ENCODE peak calls at places on chromosomes 2 and 18, in ten cellular contexts. E, Y, L, G, X, W, T, B, O and Z are unnamed samples.

GRCh38 chr2:176130153-176130916 is 830 bp downstream of the HOXD8 start:
- DNase-seq in X (peak; percentile 49), E (no peak), W (no peak), G (peak; percentile 66), T (no peak), B (no peak), Y (no peak), L (no peak), O (peak; percentile 45), Z (no peak)

GRCh38 chr2:128536925-128537620 is 218.4 kb upstream of the HS6ST1 start:
- DNase-seq in G (peak; percentile 97), O (no peak), Y (no peak), T (peak; percentile 70), B (peak; percentile 44), L (no peak), X (peak; percentile 57), E (no peak), W (peak; percentile 43), Z (no peak)

GRCh38 chr2:53740170-53740569 is 27.4 kb upstream of the CHAC2 start:
- DNase-seq in O (no peak), B (peak; percentile 5), W (no peak), E (peak; percentile 6), Y (peak; percentile 46), T (no peak), X (peak; percentile 32), G (peak; percentile 54), L (no peak), Z (no peak)

GRCh38 chr2:109118321-109118720 is 10.7 kb upstream of the SH3RF3 start:
- DNase-seq in B (no peak), Y (no peak), T (no peak), X (no peak), E (no peak), W (no peak), G (no peak), O (no peak), L (no peak), Z (no peak)

GRCh38 chr2:17107875-17108274 is 410.4 kb downstream of the RAD51AP2 start:
- DNase-seq in B (no peak), O (no peak), Y (no peak), T (no peak), W (no peak), L (no peak), E (no peak), X (no peak), G (no peak), Z (no peak)

GRCh38 chr2:65744801-65745200 is 312.4 kb upstream of the SPRED2 start:
- DNase-seq in T (no peak), W (no peak), E (no peak), Y (no peak), L (no peak), G (no peak), X (no peak), O (no peak), B (no peak), Z (no peak)

GRCh38 chr2:198499539-198499938 is 695.1 kb downstream of the PLCL1 start:
- DNase-seq in B (no peak), X (peak; percentile 3), G (peak; percentile 62), L (no peak), T (no peak), Y (peak; percentile 22), W (no peak), O (no peak), E (no peak), Z (no peak)

GRCh38 chr2:235634435-235635152 is 140.8 kb downstream of the AGAP1 start:
- DNase-seq in E (no peak), T (no peak), O (no peak), W (no peak), L (no peak), G (peak; percentile 54), B (no peak), X (no peak), Y (peak; percentile 56), Z (no peak)

GRCh38 chr18:67483237-67483636 is 33.3 kb downstream of the DSEL start:
- DNase-seq in X (no peak), B (no peak), G (no peak), T (no peak), O (no peak), Y (peak; percentile 63), W (no peak), E (no peak), L (no peak), Z (no peak)

GRCh38 chr18:24600076-24600654 is 139.7 kb downstream of the HRH4 start:
- DNase-seq in O (peak; percentile 79), T (peak; percentile 56), Y (peak; percentile 76), B (no peak), L (no peak), X (peak; percentile 50), G (peak; percentile 74), E (peak; percentile 70), W (peak; percentile 40), Z (no peak)

GRCh38 chr18:56509656-56510055 is 128.7 kb downstream of the TXNL1 start:
- DNase-seq in L (no peak), X (no peak), B (no peak), W (no peak), E (no peak), O (no peak), Y (no peak), T (peak; percentile 9), G (no peak), Z (no peak)

GRCh38 chr2:10525573-10526265 is 77.6 kb upstream of the ODC1 start:
- DNase-seq in W (no peak), X (no peak), O (no peak), B (no peak), E (no peak), Y (no peak), T (no peak), G (no peak), L (no peak), Z (no peak)

GRCh38 chr2:126317797-126318431 is 338.0 kb upstream of the GYPC start:
- DNase-seq in X (peak; percentile 34), E (no peak), O (no peak), T (no peak), L (no peak), B (no peak), Y (no peak), G (no peak), W (peak; percentile 26), Z (no peak)

GRCh38 chr18:78935406-78935805 is 44.2 kb upstream of the SALL3 start:
- DNase-seq in T (no peak), E (no peak), W (no peak), G (no peak), B (no peak), L (no peak), Y (no peak), O (no peak), X (no peak), Z (no peak)

GRCh38 chr2:160034396-160034795 is 28.0 kb downstream of the PLA2R1 start:
- DNase-seq in W (no peak), G (peak; percentile 10), Y (no peak), L (no peak), X (no peak), T (no peak), O (no peak), B (no peak), E (no peak), Z (no peak)

GRCh38 chr2:29446852-29447251 is 331.6 kb downstream of the CLIP4 start:
- DNase-seq in L (no peak), B (no peak), X (no peak), T (no peak), Y (no peak), E (no peak), O (no peak), G (peak; percentile 15), W (no peak), Z (no peak)

GRCh38 chr2:95314964-95315611 is 17.9 kb downstream of the KCNIP3 start:
- DNase-seq in X (peak; percentile 34), Y (peak; percentile 84), G (peak; percentile 81), T (peak; percentile 29), B (no peak), O (no peak), W (no peak), E (no peak), L (peak; percentile 42), Z (no peak)